ENCODE peak calls at places on chromosomes 7 and 10, in five cellular contexts. One of them, this sample, is unnamed.

GRCh38 chr10:60107308-60107976 is 201.1 kb upstream of the CCDC6 start:
- DNase-seq in tibial nerve: no peak
- DNase-seq in mammary epithelial cell: no peak
- DNase-seq in kidney: no peak
- DNase-seq in Peyer's patch: no peak
- DNase-seq in this sample: no peak

GRCh38 chr10:2985729-2986232 is 81.6 kb upstream of the PFKP start:
- DNase-seq in Peyer's patch: no peak
- DNase-seq in tibial nerve: no peak
- DNase-seq in mammary epithelial cell: peak; percentile 64
- DNase-seq in kidney: peak; percentile 78
- DNase-seq in this sample: no peak

GRCh38 chr7:29115753-29116152 is 30.6 kb downstream of the CPVL start:
- DNase-seq in mammary epithelial cell: no peak
- DNase-seq in Peyer's patch: no peak
- DNase-seq in kidney: no peak
- DNase-seq in tibial nerve: no peak
- DNase-seq in this sample: no peak

GRCh38 chr7:75969182-75969581 is 25.2 kb downstream of the TMEM120A start:
- DNase-seq in tibial nerve: no peak
- DNase-seq in kidney: no peak
- DNase-seq in mammary epithelial cell: no peak
- DNase-seq in Peyer's patch: no peak
- DNase-seq in this sample: peak; percentile 30

GRCh38 chr7:94588090-94588489 is 67.8 kb downstream of the SGCE start:
- DNase-seq in tibial nerve: no peak
- DNase-seq in Peyer's patch: no peak
- DNase-seq in mammary epithelial cell: no peak
- DNase-seq in kidney: no peak
- DNase-seq in this sample: no peak

GRCh38 chr10:104026762-104027161 is 58.9 kb downstream of the COL17A1 start:
- DNase-seq in tibial nerve: no peak
- DNase-seq in Peyer's patch: no peak
- DNase-seq in mammary epithelial cell: no peak
- DNase-seq in kidney: no peak
- DNase-seq in this sample: no peak

GRCh38 chr10:116688241-116688711 is 54.1 kb downstream of the HSPA12A start:
- DNase-seq in mammary epithelial cell: peak; percentile 15
- DNase-seq in Peyer's patch: no peak
- DNase-seq in tibial nerve: no peak
- DNase-seq in kidney: no peak
- DNase-seq in this sample: no peak

GRCh38 chr10:28879875-28880381 is 202.6 kb downstream of the BAMBI start:
- DNase-seq in kidney: peak; percentile 77
- DNase-seq in mammary epithelial cell: no peak
- DNase-seq in Peyer's patch: no peak
- DNase-seq in tibial nerve: no peak
- DNase-seq in this sample: peak; percentile 56

GRCh38 chr10:6650580-6650979 is 70.5 kb upstream of the PRKCQ start:
- DNase-seq in tibial nerve: no peak
- DNase-seq in mammary epithelial cell: no peak
- DNase-seq in kidney: no peak
- DNase-seq in Peyer's patch: no peak
- DNase-seq in this sample: no peak

GRCh38 chr7:121860953-121861352 is 12.0 kb upstream of the PTPRZ1 start:
- DNase-seq in kidney: no peak
- DNase-seq in mammary epithelial cell: no peak
- DNase-seq in tibial nerve: no peak
- DNase-seq in Peyer's patch: no peak
- DNase-seq in this sample: no peak

GRCh38 chr7:30474485-30474884 is 4.1 kb downstream of the NOD1 start:
- DNase-seq in kidney: no peak
- DNase-seq in Peyer's patch: no peak
- DNase-seq in mammary epithelial cell: no peak
- DNase-seq in tibial nerve: no peak
- DNase-seq in this sample: no peak

GRCh38 chr10:80163741-80164341 is 31.3 kb downstream of the PLAC9 start:
- DNase-seq in tibial nerve: no peak
- DNase-seq in kidney: no peak
- DNase-seq in mammary epithelial cell: peak; percentile 54
- DNase-seq in Peyer's patch: no peak
- DNase-seq in this sample: no peak

GRCh38 chr7:20010877-20011276 is 206.3 kb downstream of the MACC1 start:
- DNase-seq in mammary epithelial cell: no peak
- DNase-seq in Peyer's patch: no peak
- DNase-seq in kidney: no peak
- DNase-seq in tibial nerve: no peak
- DNase-seq in this sample: no peak

GRCh38 chr10:95333997-95334792 is 43.4 kb upstream of the PDLIM1 start:
- DNase-seq in Peyer's patch: no peak
- DNase-seq in tibial nerve: no peak
- DNase-seq in kidney: no peak
- DNase-seq in mammary epithelial cell: peak; percentile 39
- DNase-seq in this sample: peak; percentile 65

GRCh38 chr7:63012633-63013183 is 985.9 kb upstream of the ZNF722 start:
- DNase-seq in mammary epithelial cell: no peak
- DNase-seq in kidney: no peak
- DNase-seq in tibial nerve: no peak
- DNase-seq in Peyer's patch: no peak
- DNase-seq in this sample: no peak

GRCh38 chr10:57694956-57695605 is 572.6 kb downstream of the IPMK start:
- DNase-seq in tibial nerve: no peak
- DNase-seq in mammary epithelial cell: peak; percentile 14
- DNase-seq in kidney: no peak
- DNase-seq in Peyer's patch: no peak
- DNase-seq in this sample: no peak

GRCh38 chr7:135602304-135602703 is 44.6 kb downstream of the NUP205 start:
- DNase-seq in mammary epithelial cell: peak; percentile 39
- DNase-seq in tibial nerve: no peak
- DNase-seq in Peyer's patch: no peak
- DNase-seq in kidney: no peak
- DNase-seq in this sample: no peak

GRCh38 chr7:11239311-11239710 is 265.6 kb downstream of the PHF14 start:
- DNase-seq in tibial nerve: no peak
- DNase-seq in Peyer's patch: no peak
- DNase-seq in mammary epithelial cell: no peak
- DNase-seq in kidney: no peak
- DNase-seq in this sample: no peak

GRCh38 chr10:74922921-74923320 is 96.5 kb downstream of the KAT6B start:
- DNase-seq in Peyer's patch: no peak
- DNase-seq in mammary epithelial cell: peak; percentile 20
- DNase-seq in kidney: no peak
- DNase-seq in tibial nerve: no peak
- DNase-seq in this sample: no peak

GRCh38 chr7:70696139-70696782 is 435.7 kb upstream of the GALNT17 start:
- DNase-seq in tibial nerve: no peak
- DNase-seq in kidney: no peak
- DNase-seq in Peyer's patch: no peak
- DNase-seq in mammary epithelial cell: peak; percentile 58
- DNase-seq in this sample: no peak

GRCh38 chr10:112838784-112839481 is 111.1 kb upstream of the TCF7L2 start:
- DNase-seq in Peyer's patch: no peak
- DNase-seq in kidney: no peak
- DNase-seq in tibial nerve: no peak
- DNase-seq in mammary epithelial cell: no peak
- DNase-seq in this sample: no peak

GRCh38 chr7:826230-826905 is 5.9 kb upstream of the SUN1 start:
- DNase-seq in tibial nerve: no peak
- DNase-seq in mammary epithelial cell: no peak
- DNase-seq in kidney: peak; percentile 72
- DNase-seq in Peyer's patch: no peak
- DNase-seq in this sample: no peak

GRCh38 chr10:43693602-43694001 is 44.9 kb upstream of the ZNF32 start:
- DNase-seq in Peyer's patch: no peak
- DNase-seq in tibial nerve: no peak
- DNase-seq in kidney: no peak
- DNase-seq in mammary epithelial cell: no peak
- DNase-seq in this sample: no peak

GRCh38 chr7:116097365-116098009 is 66.9 kb upstream of the TFEC start:
- DNase-seq in tibial nerve: no peak
- DNase-seq in kidney: no peak
- DNase-seq in mammary epithelial cell: peak; percentile 70
- DNase-seq in Peyer's patch: no peak
- DNase-seq in this sample: no peak

GRCh38 chr10:95601116-95601719 is 40.0 kb upstream of the SORBS1 start:
- DNase-seq in Peyer's patch: peak; percentile 47
- DNase-seq in tibial nerve: peak; percentile 70
- DNase-seq in kidney: peak; percentile 83
- DNase-seq in mammary epithelial cell: peak; percentile 76
- DNase-seq in this sample: peak; percentile 82

GRCh38 chr7:95324396-95324795 is at the start of gene PON1:
- DNase-seq in tibial nerve: no peak
- DNase-seq in mammary epithelial cell: no peak
- DNase-seq in kidney: no peak
- DNase-seq in Peyer's patch: no peak
- DNase-seq in this sample: peak; percentile 87

GRCh38 chr10:50604049-50604640 is 19.6 kb downstream of the SGMS1 start:
- DNase-seq in tibial nerve: no peak
- DNase-seq in kidney: no peak
- DNase-seq in Peyer's patch: no peak
- DNase-seq in mammary epithelial cell: no peak
- DNase-seq in this sample: no peak

GRCh38 chr7:99737726-99738125 is 2.7 kb upstream of the CYP3A7 start:
- DNase-seq in kidney: no peak
- DNase-seq in tibial nerve: no peak
- DNase-seq in Peyer's patch: no peak
- DNase-seq in mammary epithelial cell: peak; percentile 85
- DNase-seq in this sample: no peak

GRCh38 chr7:76259124-76260086 is 43.1 kb upstream of the HSPB1 start:
- DNase-seq in kidney: no peak
- DNase-seq in tibial nerve: no peak
- DNase-seq in mammary epithelial cell: no peak
- DNase-seq in Peyer's patch: no peak
- DNase-seq in this sample: no peak

GRCh38 chr7:94049615-94050014 is 45.5 kb upstream of the BET1 start:
- DNase-seq in kidney: no peak
- DNase-seq in Peyer's patch: peak; percentile 34
- DNase-seq in mammary epithelial cell: no peak
- DNase-seq in tibial nerve: no peak
- DNase-seq in this sample: no peak

GRCh38 chr10:24642921-24643678 is 80.6 kb downstream of the ARHGAP21 start:
- DNase-seq in tibial nerve: no peak
- DNase-seq in mammary epithelial cell: peak; percentile 73
- DNase-seq in Peyer's patch: no peak
- DNase-seq in kidney: no peak
- DNase-seq in this sample: no peak

GRCh38 chr7:16889851-16890443 is 8.2 kb upstream of the AGR3 start:
- DNase-seq in Peyer's patch: no peak
- DNase-seq in kidney: no peak
- DNase-seq in mammary epithelial cell: peak; percentile 41
- DNase-seq in tibial nerve: no peak
- DNase-seq in this sample: no peak

GRCh38 chr10:99619090-99619800 is 994 bp downstream of the SLC25A28 start:
- DNase-seq in mammary epithelial cell: peak; percentile 30
- DNase-seq in tibial nerve: no peak
- DNase-seq in Peyer's patch: no peak
- DNase-seq in kidney: no peak
- DNase-seq in this sample: no peak

GRCh38 chr7:69349291-69349690 is 249.0 kb upstream of the AUTS2 start:
- DNase-seq in kidney: no peak
- DNase-seq in mammary epithelial cell: no peak
- DNase-seq in tibial nerve: no peak
- DNase-seq in Peyer's patch: no peak
- DNase-seq in this sample: no peak

GRCh38 chr7:36175872-36176271 is 22.8 kb downstream of the EEPD1 start:
- DNase-seq in mammary epithelial cell: no peak
- DNase-seq in kidney: peak; percentile 48
- DNase-seq in Peyer's patch: no peak
- DNase-seq in tibial nerve: no peak
- DNase-seq in this sample: peak; percentile 68

GRCh38 chr7:36171503-36171902 is 18.4 kb downstream of the EEPD1 start:
- DNase-seq in kidney: no peak
- DNase-seq in Peyer's patch: no peak
- DNase-seq in tibial nerve: no peak
- DNase-seq in mammary epithelial cell: peak; percentile 54
- DNase-seq in this sample: no peak

GRCh38 chr7:36180121-36180520 is 27.1 kb downstream of the EEPD1 start:
- DNase-seq in mammary epithelial cell: no peak
- DNase-seq in Peyer's patch: no peak
- DNase-seq in kidney: no peak
- DNase-seq in tibial nerve: no peak
- DNase-seq in this sample: no peak

GRCh38 chr7:36181668-36182067 is 28.6 kb downstream of the EEPD1 start:
- DNase-seq in Peyer's patch: no peak
- DNase-seq in tibial nerve: no peak
- DNase-seq in mammary epithelial cell: no peak
- DNase-seq in kidney: no peak
- DNase-seq in this sample: no peak

GRCh38 chr7:36176688-36177087 is 23.6 kb downstream of the EEPD1 start:
- DNase-seq in Peyer's patch: no peak
- DNase-seq in kidney: no peak
- DNase-seq in mammary epithelial cell: no peak
- DNase-seq in tibial nerve: no peak
- DNase-seq in this sample: no peak
- H3K27ac ChIP-seq in Peyer's patch: no peak overlapping the region
- H3K27ac ChIP-seq in kidney: no peak overlapping the region
- H3K27ac ChIP-seq in mammary epithelial cell: no peak overlapping the region
- H3K27ac ChIP-seq in tibial nerve: peak overlapping the region; percentile 69
- H3K27ac ChIP-seq in this sample: no peak overlapping the region

GRCh38 chr10:96719850-96720421 is 378 bp downstream of the PIK3AP1 start:
- DNase-seq in mammary epithelial cell: no peak
- DNase-seq in tibial nerve: no peak
- DNase-seq in kidney: peak; percentile 86
- DNase-seq in Peyer's patch: peak; percentile 88
- DNase-seq in this sample: peak; percentile 84
- TF ChIP-seq CTCF in mammary epithelial cell: no peak
- TF ChIP-seq CTCF in tibial nerve: no peak
- TF ChIP-seq CTCF in kidney: peak; percentile 38
- TF ChIP-seq CTCF in Peyer's patch: peak; percentile 56
- TF ChIP-seq CTCF in this sample: peak; percentile 55

DNA sequence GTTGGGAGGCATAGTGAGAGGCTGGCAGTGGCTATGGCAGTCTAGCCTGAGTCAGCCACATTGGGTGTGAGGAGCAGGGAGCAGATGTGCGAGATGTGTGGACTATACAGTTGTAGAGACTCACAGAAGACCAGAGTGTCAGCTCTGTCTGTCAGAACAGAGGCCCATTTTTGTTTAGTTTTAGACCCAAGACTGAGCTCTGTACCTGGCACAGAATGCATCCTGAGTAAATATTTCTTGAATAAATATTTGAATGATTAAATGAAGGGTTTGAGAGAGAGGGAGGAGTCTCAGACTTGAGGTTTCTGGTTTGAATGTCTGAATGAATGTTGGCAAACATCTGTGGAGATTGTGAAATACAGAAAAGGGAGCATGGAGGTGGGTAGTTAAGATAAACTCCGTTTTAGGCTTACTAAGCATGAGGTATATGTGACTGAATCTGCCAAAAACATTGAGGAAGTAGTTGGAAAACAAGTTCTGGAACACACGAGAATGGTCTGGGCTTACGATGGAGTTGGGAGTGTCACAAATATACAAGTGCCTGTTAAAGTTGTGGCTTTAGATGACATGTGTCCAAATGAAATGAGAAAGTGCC is 3.6 kb downstream of the SEC23IP start:
- DNase-seq in tibial nerve: no peak
- DNase-seq in Peyer's patch: no peak
- DNase-seq in mammary epithelial cell: peak; percentile 80
- DNase-seq in kidney: no peak
- DNase-seq in this sample: no peak
- H3K4me3 ChIP-seq in tibial nerve: no peak overlapping the region
- H3K4me3 ChIP-seq in Peyer's patch: no peak overlapping the region
- H3K4me3 ChIP-seq in mammary epithelial cell: no peak overlapping the region
- H3K4me3 ChIP-seq in kidney: no peak overlapping the region
- H3K4me3 ChIP-seq in this sample: no peak overlapping the region

GRCh38 chr7:151850484-151851159 is 26.3 kb downstream of the PRKAG2 start:
- DNase-seq in kidney: no peak
- DNase-seq in Peyer's patch: no peak
- DNase-seq in mammary epithelial cell: no peak
- DNase-seq in tibial nerve: no peak
- DNase-seq in this sample: peak; percentile 58
- H3K27ac ChIP-seq in kidney: no peak overlapping the region
- H3K27ac ChIP-seq in Peyer's patch: no peak overlapping the region
- H3K27ac ChIP-seq in mammary epithelial cell: no peak overlapping the region
- H3K27ac ChIP-seq in tibial nerve: no peak overlapping the region
- H3K27ac ChIP-seq in this sample: peak overlapping the region; percentile 67

This sample was measured in right lobe of liver.